ENCODE peak calls at places on chromosome 11, in four cellular contexts. A is upper lobe of right lung; G is NCI-H460; U is stimulated activated CD4-positive, alpha-beta T cell treated with anti-CD3 and anti-CD28 coated beads, Interleukin-1b, Interleukin-23, amount 100 ng/mL, for 24 hours. N is an unnamed sample.

GRCh38 chr11:117717485-117718314 is 79.3 kb downstream of the DSCAML1 start:
- DNase-seq in A (peak; percentile 82), G (no peak), U (no peak), N (peak; percentile 70)

GRCh38 chr11:76799061-76799804 is 16.1 kb downstream of the TSKU start:
- DNase-seq in A (peak; percentile 93), G (peak; percentile 81), U (peak; percentile 53), N (peak; percentile 64)

GRCh38 chr11:114276077-114276476 is 20.1 kb upstream of the NNMT start:
- DNase-seq in A (no peak), G (no peak), U (no peak), N (no peak)

GRCh38 chr11:88552377-88553029 is 215.0 kb upstream of the CTSC start:
- DNase-seq in A (peak; percentile 66), G (no peak), U (peak; percentile 28), N (peak; percentile 24)

GRCh38 chr11:96303067-96303466 is 39.9 kb downstream of the MAML2 start:
- DNase-seq in A (no peak), G (no peak), U (no peak), N (no peak)

GRCh38 chr11:26106713-26107112 is 225.2 kb upstream of the ANO3 start:
- DNase-seq in A (no peak), G (no peak), U (no peak), N (no peak)

GRCh38 chr11:34651551-34651950 is 30.7 kb downstream of the EHF start:
- DNase-seq in A (no peak), G (no peak), U (no peak), N (no peak)

GRCh38 chr11:9859491-9860305 is 195.8 kb downstream of the SWAP70 start:
- DNase-seq in A (no peak), G (no peak), U (no peak), N (no peak)

GRCh38 chr11:6251990-6252473 is 7.6 kb upstream of the CCKBR start:
- DNase-seq in A (no peak), G (no peak), U (no peak), N (no peak)

GRCh38 chr11:11073996-11074395 is 216.1 kb upstream of the ZBED5 start:
- DNase-seq in A (no peak), G (no peak), U (no peak), N (no peak)

GRCh38 chr11:8646873-8647272 is 35.6 kb downstream of the TRIM66 start:
- DNase-seq in A (no peak), G (no peak), U (no peak), N (no peak)

GRCh38 chr11:6402061-6402470 is 11.8 kb downstream of the SMPD1 start:
- DNase-seq in A (no peak), G (no peak), U (no peak), N (no peak)

GRCh38 chr11:118152020-118152551 is 537 bp downstream of the SCN4B start:
- DNase-seq in A (no peak), G (no peak), U (no peak), N (peak; percentile 18)

GRCh38 chr11:79461144-79461543 is 20.3 kb upstream of the TENM4 start:
- DNase-seq in A (no peak), G (no peak), U (no peak), N (peak; percentile 45)

GRCh38 chr11:14133381-14133780 is 170.9 kb downstream of the SPON1 start:
- DNase-seq in A (no peak), G (no peak), U (no peak), N (no peak)

GRCh38 chr11:12220305-12220704 is 109.9 kb downstream of the MICAL2 start:
- DNase-seq in A (no peak), G (no peak), U (no peak), N (no peak)

GRCh38 chr11:30329150-30329940 is 6.4 kb downstream of the ARL14EP start:
- DNase-seq in A (no peak), G (no peak), U (no peak), N (no peak)

GRCh38 chr11:69218271-69218682 is 62.5 kb downstream of the SMIM38 start:
- DNase-seq in A (no peak), G (no peak), U (no peak), N (no peak)

GRCh38 chr11:124405611-124406010 is 6.8 kb upstream of the OR8B3 start:
- DNase-seq in A (no peak), G (no peak), U (no peak), N (no peak)

N was measured in NCI-H1105 treated with DMSO at 0.1 percent for 48 hours.